ENCODE peak calls at places on chromosomes 4 and X, in four cellular contexts. T is psoas muscle; I is fibroblast of pulmonary artery; N is CD4-positive, alpha-beta T cell. U is an unnamed sample.

GRCh38 chr4:31146366-31146765 is 426.2 kb downstream of the PCDH7 start:
- DNase-seq in T (no peak), I (peak), N (no peak), U (no peak)

GRCh38 chr4:1307951-1308735 is 18.5 kb downstream of the MAEA start:
- DNase-seq in T (no peak), I (no peak), N (no peak), U (no peak)

GRCh38 chr4:833156-833555 is 7.2 kb upstream of the CPLX1 start:
- DNase-seq in T (no peak), I (no peak), N (no peak), U (no peak)

GRCh38 chr4:17265139-17265538 is 246.8 kb downstream of the QDPR start:
- DNase-seq in T (no peak), I (no peak), N (no peak), U (no peak)

GRCh38 chrX:73683236-73683859 is 120.4 kb downstream of the CHIC1 start:
- DNase-seq in T (no peak), I (peak), N (no peak), U (no peak)

GRCh38 chrX:133185119-133185518 is 33.0 kb downstream of the TFDP3 start:
- DNase-seq in T (no peak), I (no peak), N (no peak), U (no peak)

GRCh38 chr4:20565075-20565721 is 135.1 kb upstream of the PACRGL start:
- DNase-seq in T (no peak), I (peak), N (no peak), U (no peak)

GRCh38 chr4:113675731-113676707 is 85.5 kb downstream of the CAMK2D start:
- DNase-seq in T (no peak), I (peak), N (no peak), U (no peak)

GRCh38 chrX:9538544-9539045 is 73.7 kb downstream of the TBL1X start:
- DNase-seq in T (no peak), I (no peak), N (no peak), U (no peak)

GRCh38 chr4:55308071-55308470 is 38.0 kb upstream of the SRD5A3 start:
- DNase-seq in T (no peak), I (no peak), N (no peak), U (no peak)

GRCh38 chr4:148112231-148112982 is 329.8 kb downstream of the NR3C2 start:
- DNase-seq in T (no peak), I (peak), N (no peak), U (no peak)

GRCh38 chr4:173505924-173506779 is 23.9 kb downstream of the HAND2 start:
- DNase-seq in T (no peak), I (peak), N (peak), U (no peak)

GRCh38 chr4:37524267-37524666 is 161.9 kb downstream of the RELL1 start:
- DNase-seq in T (no peak), I (no peak), N (no peak), U (no peak)

GRCh38 chr4:140152015-140152703 is 1.8 kb downstream of the MAML3 start:
- DNase-seq in T (peak), I (no peak), N (peak), U (peak)

GRCh38 chr4:172543249-172543648 is 625.4 kb upstream of the GALNT7 start:
- DNase-seq in T (no peak), I (no peak), N (no peak), U (no peak)

GRCh38 chr4:114019276-114019971 is 40.0 kb upstream of the ARSJ start:
- DNase-seq in T (no peak), I (peak), N (no peak), U (no peak)

GRCh38 chr4:184959786-184960185 is 58.5 kb upstream of the HELT start:
- DNase-seq in T (no peak), I (no peak), N (no peak), U (no peak)

GRCh38 chr4:72448231-72448630 is 120.8 kb downstream of the ADAMTS3 start:
- DNase-seq in T (no peak), I (no peak), N (no peak), U (no peak)

GRCh38 chr4:109032676-109033075 is 269.8 kb downstream of the COL25A1 start:
- DNase-seq in T (no peak), I (no peak), N (no peak), U (no peak)

GRCh38 chrX:20320461-20321159 is 53.9 kb upstream of the RPS6KA3 start:
- DNase-seq in T (no peak), I (no peak), N (peak), U (no peak)

GRCh38 chrX:49053223-49054072 is 5.4 kb upstream of the CCDC120 start:
- DNase-seq in T (peak), I (peak), N (peak), U (peak)

GRCh38 chr4:177862541-177863176 is 420.4 kb upstream of the AGA start:
- DNase-seq in T (no peak), I (no peak), N (no peak), U (no peak)

GRCh38 chr4:38563703-38564490 is 100.1 kb upstream of the KLF3 start:
- DNase-seq in T (no peak), I (peak), N (no peak), U (no peak)

DNA sequence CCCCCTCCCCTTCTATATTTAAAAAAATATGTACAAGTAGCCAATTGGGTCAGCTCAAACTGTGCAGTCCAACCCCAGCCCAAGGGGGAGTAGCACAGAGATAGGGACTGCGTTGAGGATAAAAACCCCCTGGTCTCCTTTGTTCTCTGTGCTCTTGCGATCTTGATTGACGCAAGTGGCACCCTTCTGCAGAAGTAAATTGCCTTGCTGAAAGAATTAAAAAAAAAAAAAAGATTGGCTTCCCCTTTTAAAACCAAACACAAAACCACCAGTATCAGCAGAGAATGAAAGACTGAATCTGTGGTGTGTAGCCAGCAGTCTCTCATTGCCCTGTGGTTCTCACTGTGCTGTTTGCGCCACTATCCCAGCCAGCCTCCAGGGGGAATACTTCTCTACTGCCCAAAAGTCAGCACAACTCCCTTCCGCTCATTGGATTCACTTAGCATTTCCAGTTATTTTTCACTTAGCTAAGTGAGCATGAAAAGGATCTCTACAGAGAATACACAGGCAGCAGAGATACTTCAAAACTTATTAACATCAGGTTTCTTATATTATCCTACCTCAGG is 29.7 kb downstream of the MANBA start:
- DNase-seq in T (no peak), I (no peak), N (no peak), U (no peak)
- TF ChIP-seq CTCF in T (no peak), I (no peak), N (no peak), U (no peak)

GRCh38 chrX:103806862-103807474 is 25.1 kb downstream of the RAB9B start:
- DNase-seq in T (no peak), I (no peak), N (no peak), U (no peak)

GRCh38 chrX:103817502-103817901 is 14.6 kb downstream of the RAB9B start:
- DNase-seq in T (no peak), I (peak), N (no peak), U (no peak)

GRCh38 chrX:103805860-103806259 is 26.2 kb downstream of the RAB9B start:
- DNase-seq in T (no peak), I (no peak), N (no peak), U (no peak)

GRCh38 chrX:103811858-103812257 is 20.2 kb downstream of the RAB9B start:
- DNase-seq in T (no peak), I (no peak), N (no peak), U (no peak)
- TF ChIP-seq CTCF in T (no peak), I (no peak), N (no peak), U (no peak)

GRCh38 chr4:6885953-6886557 is 23.6 kb upstream of the TBC1D14 start:
- DNase-seq in T (peak), I (peak), N (no peak), U (no peak)
- TF ChIP-seq CTCF in T (peak), I (peak), N (no peak), U (no peak)

GRCh38 chr4:163901305-163901704 is 406.8 kb downstream of the TMA16 start:
- DNase-seq in T (no peak), I (no peak), N (no peak), U (no peak)
- TF ChIP-seq CTCF in T (no peak), I (no peak), N (no peak), U (no peak)